ENCODE peak calls at places on chromosomes 3 and 15, in six cellular contexts. F is BJ, O is lower lobe of right lung, S is body of pancreas, X is fibroblast of lung, G is endodermal cell. C is an unnamed sample.

GRCh38 chr3:29764603-29765254 is 483.9 kb downstream of the RBMS3 start:
- DNase-seq in F (no peak), O (no peak), S (peak), X (peak), G (no peak), C (peak)

GRCh38 chr3:157746391-157746790 is 243.2 kb upstream of the VEPH1 start:
- DNase-seq in F (peak), O (no peak), S (no peak), X (no peak), G (no peak), C (no peak)

GRCh38 chr3:141431411-141432378 is 55.1 kb upstream of the RASA2 start:
- DNase-seq in F (no peak), O (no peak), S (peak), X (no peak), G (peak), C (no peak)

GRCh38 chr3:133956333-133956732 is 60.7 kb upstream of the RAB6B start:
- DNase-seq in F (no peak), O (peak), S (no peak), X (no peak), G (no peak), C (no peak)

GRCh38 chr15:63504979-63505841 is 817 bp downstream of the USP3 start:
- DNase-seq in F (no peak), O (peak), S (peak), X (peak), G (peak), C (no peak)

GRCh38 chr3:171748341-171748918 is 61.9 kb downstream of the PLD1 start:
- DNase-seq in F (no peak), O (no peak), S (no peak), X (peak), G (no peak), C (no peak)

GRCh38 chr15:35427496-35427895 is 118.5 kb downstream of the DPH6 start:
- DNase-seq in F (no peak), O (no peak), S (no peak), X (no peak), G (no peak), C (no peak)

GRCh38 chr3:160038862-160039562 is 50.4 kb downstream of the IL12A start:
- DNase-seq in F (no peak), O (peak), S (peak), X (no peak), G (peak), C (no peak)

GRCh38 chr3:23991236-23992050 is 46.4 kb downstream of the NR1D2 start:
- DNase-seq in F (no peak), O (no peak), S (no peak), X (peak), G (no peak), C (no peak)

GRCh38 chr3:170768334-170768801 is 101.6 kb downstream of the RPL22L1 start:
- DNase-seq in F (no peak), O (no peak), S (no peak), X (no peak), G (peak), C (no peak)

GRCh38 chr15:71471347-71471746 is 339.0 kb upstream of the NR2E3 start:
- DNase-seq in F (no peak), O (no peak), S (no peak), X (no peak), G (no peak), C (no peak)

GRCh38 chr15:94744080-94744793 is 512.9 kb downstream of the MCTP2 start:
- DNase-seq in F (no peak), O (no peak), S (no peak), X (no peak), G (peak), C (no peak)

GRCh38 chr3:46858996-46859710 is 4.1 kb downstream of the MYL3 start:
- DNase-seq in F (no peak), O (peak), S (no peak), X (no peak), G (peak), C (no peak)

GRCh38 chr3:134085034-134085775 is 55.5 kb upstream of the SLCO2A1 start:
- DNase-seq in F (no peak), O (no peak), S (no peak), X (peak), G (peak), C (no peak)

GRCh38 chr3:151347432-151347831 is 18.1 kb upstream of the P2RY13 start:
- DNase-seq in F (no peak), O (peak), S (peak), X (no peak), G (no peak), C (no peak)

GRCh38 chr3:98893740-98894139 is 7.8 kb downstream of the DCBLD2 start:
- DNase-seq in F (no peak), O (no peak), S (no peak), X (no peak), G (peak), C (no peak)

GRCh38 chr3:127970966-127971592 is 56.0 kb downstream of the KBTBD12 start:
- DNase-seq in F (no peak), O (no peak), S (peak), X (peak), G (peak), C (no peak)

GRCh38 chr3:186418601-186419238 is 56.7 kb upstream of the DGKG start:
- DNase-seq in F (no peak), O (no peak), S (peak), X (no peak), G (no peak), C (no peak)

GRCh38 chr3:136070953-136071949 is 105.7 kb downstream of the PPP2R3A start:
- DNase-seq in F (peak), O (no peak), S (no peak), X (peak), G (peak), C (no peak)

GRCh38 chr3:109442531-109442930 is 105.2 kb upstream of the DPPA4 start:
- DNase-seq in F (no peak), O (no peak), S (no peak), X (no peak), G (no peak), C (no peak)

GRCh38 chr3:69491980-69492379 is 106.1 kb upstream of the FRMD4B start:
- DNase-seq in F (no peak), O (no peak), S (no peak), X (no peak), G (no peak), C (no peak)

GRCh38 chr15:64137226-64137833 is 14.2 kb upstream of the SNX22 start:
- DNase-seq in F (no peak), O (no peak), S (no peak), X (no peak), G (peak), C (no peak)

GRCh38 chr3:40847571-40847992 is 322.8 kb downstream of the ZNF621 start:
- DNase-seq in F (no peak), O (no peak), S (peak), X (no peak), G (peak), C (no peak)

GRCh38 chr15:98949624-98950023 is 58.0 kb downstream of the PGPEP1L start:
- DNase-seq in F (no peak), O (no peak), S (no peak), X (no peak), G (no peak), C (no peak)

GRCh38 chr3:126393563-126393962 is 1.1 kb upstream of the CFAP100 start:
- DNase-seq in F (no peak), O (no peak), S (no peak), X (no peak), G (no peak), C (no peak)

GRCh38 chr3:3200632-3201212 is 21.2 kb upstream of the CRBN start:
- DNase-seq in F (no peak), O (no peak), S (peak), X (peak), G (peak), C (no peak)

GRCh38 chr3:68817243-68817642 is 115.1 kb downstream of the TAFA4 start:
- DNase-seq in F (no peak), O (no peak), S (no peak), X (peak), G (no peak), C (no peak)

GRCh38 chr3:127264794-127265514 is 22.9 kb downstream of the PRR20G start:
- DNase-seq in F (no peak), O (no peak), S (no peak), X (no peak), G (no peak), C (no peak)

GRCh38 chr3:171168086-171168485 is 141.6 kb upstream of the SLC2A2 start:
- DNase-seq in F (no peak), O (no peak), S (peak), X (no peak), G (peak), C (no peak)

GRCh38 chr3:189820365-189820720 is 189.2 kb downstream of the TP63 start:
- DNase-seq in F (no peak), O (no peak), S (no peak), X (no peak), G (no peak), C (no peak)

GRCh38 chr3:184037816-184038215 is 6.3 kb downstream of the HTR3D start:
- DNase-seq in F (no peak), O (no peak), S (no peak), X (no peak), G (peak), C (no peak)
- TF ChIP-seq CTCF in F (no peak), O (no peak), S (no peak), X (no peak), G (peak), C (no peak)

GRCh38 chr3:183188895-183189462 is 26.4 kb upstream of the LAMP3 start:
- DNase-seq in F (no peak), O (peak), S (peak), X (no peak), G (peak), C (no peak)
- TF ChIP-seq CTCF in F (no peak), O (peak), S (no peak), X (peak), G (peak), C (peak)

GRCh38 chr3:39208463-39209055 is 16.2 kb upstream of the XIRP1 start:
- DNase-seq in F (no peak), O (peak), S (peak), X (peak), G (peak), C (no peak)
- TF ChIP-seq CTCF in F (peak), O (peak), S (peak), X (peak), G (peak), C (peak)

GRCh38 chr3:55720614-55721013 is 233.5 kb upstream of the WNT5A start:
- DNase-seq in F (no peak), O (no peak), S (no peak), X (peak), G (no peak), C (no peak)
- TF ChIP-seq CTCF in F (peak), O (no peak), S (no peak), X (peak), G (peak), C (peak)

GRCh38 chr3:44067431-44067830 is 174.3 kb upstream of the TOPAZ1 start:
- DNase-seq in F (no peak), O (no peak), S (no peak), X (no peak), G (no peak), C (no peak)

GRCh38 chr3:44066806-44067205 is 174.9 kb upstream of the TOPAZ1 start:
- DNase-seq in F (no peak), O (no peak), S (no peak), X (no peak), G (no peak), C (no peak)

GRCh38 chr3:44070841-44071240 is 170.8 kb upstream of the TOPAZ1 start:
- DNase-seq in F (no peak), O (no peak), S (no peak), X (no peak), G (no peak), C (no peak)

GRCh38 chr3:44068753-44069152 is 172.9 kb upstream of the TOPAZ1 start:
- DNase-seq in F (no peak), O (no peak), S (no peak), X (no peak), G (no peak), C (no peak)

GRCh38 chr3:44069276-44069675 is 172.4 kb upstream of the TOPAZ1 start:
- DNase-seq in F (no peak), O (no peak), S (no peak), X (no peak), G (no peak), C (no peak)
- TF ChIP-seq CTCF in F (no peak), O (no peak), S (no peak), X (no peak), G (no peak), C (no peak)

DNA sequence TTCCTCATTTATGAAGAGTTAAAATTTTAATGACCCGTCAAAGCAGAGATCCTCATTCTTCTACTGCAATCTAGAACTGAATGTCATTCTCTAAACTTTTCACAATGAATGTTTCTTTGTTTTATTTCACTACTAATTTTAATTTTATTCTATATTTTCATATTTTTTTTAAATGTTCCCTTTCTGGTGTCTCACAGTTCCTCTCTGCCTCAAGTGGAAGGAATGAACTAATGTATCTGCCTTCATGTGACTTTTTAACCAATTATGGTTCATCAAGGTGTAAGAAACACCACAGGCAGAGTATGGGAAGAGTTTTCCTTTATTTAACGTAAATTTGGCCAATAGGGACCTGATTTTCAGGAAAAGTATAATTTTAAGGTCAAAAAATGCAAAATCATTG is 441.7 kb downstream of the EPHA6 start:
- DNase-seq in F (no peak), O (no peak), S (no peak), X (no peak), G (no peak), C (no peak)
- TF ChIP-seq CTCF in F (no peak), O (no peak), S (no peak), X (peak), G (peak), C (no peak)

GRCh38 chr15:39543651-39544050 is 37.2 kb upstream of the THBS1 start:
- DNase-seq in F (no peak), O (no peak), S (no peak), X (peak), G (peak), C (no peak)
- TF ChIP-seq CTCF in F (no peak), O (no peak), S (no peak), X (no peak), G (peak), C (no peak)

DNA sequence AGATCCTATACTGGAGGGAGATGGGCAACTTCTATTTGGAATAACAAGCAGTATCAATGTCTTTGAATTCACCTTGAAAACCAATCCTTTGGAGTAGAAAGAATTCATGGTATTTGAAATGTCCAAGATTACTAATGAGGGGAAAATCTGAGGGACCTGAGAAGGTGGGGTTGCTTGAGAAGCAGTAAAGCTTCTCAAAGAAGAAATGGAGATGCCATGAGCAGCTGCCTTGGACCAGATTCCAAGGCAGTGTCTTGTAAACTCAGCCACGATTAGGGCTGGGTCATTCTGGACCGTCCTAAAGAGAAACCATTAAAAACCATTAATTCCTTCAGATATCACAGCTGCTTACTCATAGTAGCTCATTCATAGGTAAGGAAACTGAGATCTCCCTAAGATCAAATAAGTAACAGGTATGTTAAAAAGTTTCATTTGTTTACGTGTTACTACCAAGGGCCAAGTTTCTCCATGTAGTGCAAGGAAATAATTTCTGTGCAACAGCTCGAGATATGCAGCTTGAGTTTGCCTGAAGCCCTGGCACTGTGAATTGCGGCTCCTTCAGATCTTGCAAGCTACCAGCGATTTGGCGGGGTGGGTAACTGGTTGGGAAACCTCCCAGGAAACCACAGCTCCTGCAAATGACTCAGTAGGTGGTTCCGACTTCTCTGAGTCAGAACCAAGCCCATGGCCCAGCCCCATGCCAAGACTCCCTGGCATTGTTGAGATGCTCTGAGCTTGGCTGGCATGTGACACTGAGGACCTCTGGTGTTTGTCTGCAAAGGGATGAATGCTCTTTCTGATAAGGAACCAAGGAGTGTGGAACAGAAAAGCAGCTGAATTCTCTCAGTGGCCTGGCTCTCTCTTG is 296.8 kb downstream of the RORA start:
- DNase-seq in F (no peak), O (no peak), S (no peak), X (no peak), G (peak), C (peak)
- TF ChIP-seq CTCF in F (no peak), O (peak), S (no peak), X (no peak), G (peak), C (no peak)

GRCh38 chr3:161395115-161395514 is 23.8 kb upstream of the SPTSSB start:
- DNase-seq in F (no peak), O (no peak), S (no peak), X (no peak), G (no peak), C (no peak)
- TF ChIP-seq CTCF in F (no peak), O (no peak), S (no peak), X (no peak), G (no peak), C (no peak)

C was measured in AG04449.